ENCODE peak calls at places on chromosomes 3 and 15, in seven cellular contexts. One of them, this sample, is unnamed.

GRCh38 chr15:69117431-69117841 is 43.0 kb upstream of the GLCE start:
- DNase-seq in transverse colon: no peak
- DNase-seq in effector CD4-positive, alpha-beta T cell: no peak
- DNase-seq in LHCN-M2: peak
- DNase-seq in MCF 10A: peak
- DNase-seq in A549: no peak
- DNase-seq in body of pancreas: no peak
- DNase-seq in this sample: no peak

GRCh38 chr3:170040283-170040907 is 2.6 kb downstream of the GPR160 start:
- DNase-seq in effector CD4-positive, alpha-beta T cell: no peak
- DNase-seq in LHCN-M2: no peak
- DNase-seq in MCF 10A: no peak
- DNase-seq in body of pancreas: no peak
- DNase-seq in A549: no peak
- DNase-seq in transverse colon: no peak
- DNase-seq in this sample: no peak

GRCh38 chr15:75056036-75056435 is 32.6 kb downstream of the PPCDC start:
- DNase-seq in transverse colon: peak
- DNase-seq in effector CD4-positive, alpha-beta T cell: no peak
- DNase-seq in MCF 10A: no peak
- DNase-seq in A549: no peak
- DNase-seq in body of pancreas: no peak
- DNase-seq in LHCN-M2: no peak
- DNase-seq in this sample: no peak

GRCh38 chr15:75844629-75845390 is 1.6 kb downstream of the UBE2Q2 start:
- DNase-seq in effector CD4-positive, alpha-beta T cell: no peak
- DNase-seq in transverse colon: no peak
- DNase-seq in A549: no peak
- DNase-seq in LHCN-M2: no peak
- DNase-seq in body of pancreas: no peak
- DNase-seq in MCF 10A: no peak
- DNase-seq in this sample: no peak

GRCh38 chr3:195446359-195446758 is 3.5 kb upstream of the ACAP2 start:
- DNase-seq in A549: no peak
- DNase-seq in effector CD4-positive, alpha-beta T cell: no peak
- DNase-seq in transverse colon: no peak
- DNase-seq in LHCN-M2: no peak
- DNase-seq in MCF 10A: no peak
- DNase-seq in body of pancreas: peak
- DNase-seq in this sample: no peak

GRCh38 chr15:89054873-89055272 is 33.4 kb upstream of the ABHD2 start:
- DNase-seq in LHCN-M2: no peak
- DNase-seq in transverse colon: no peak
- DNase-seq in MCF 10A: no peak
- DNase-seq in A549: no peak
- DNase-seq in body of pancreas: no peak
- DNase-seq in effector CD4-positive, alpha-beta T cell: no peak
- DNase-seq in this sample: no peak

GRCh38 chr3:164174049-164174448 is 904.2 kb downstream of the SI start:
- DNase-seq in A549: no peak
- DNase-seq in body of pancreas: no peak
- DNase-seq in MCF 10A: no peak
- DNase-seq in effector CD4-positive, alpha-beta T cell: no peak
- DNase-seq in LHCN-M2: no peak
- DNase-seq in transverse colon: no peak
- DNase-seq in this sample: no peak

GRCh38 chr3:13111874-13112520 is 38.8 kb upstream of the IQSEC1 start:
- DNase-seq in effector CD4-positive, alpha-beta T cell: no peak
- DNase-seq in MCF 10A: no peak
- DNase-seq in A549: no peak
- DNase-seq in LHCN-M2: no peak
- DNase-seq in transverse colon: peak
- DNase-seq in body of pancreas: peak
- DNase-seq in this sample: no peak

GRCh38 chr3:112900088-112900487 is 53.4 kb upstream of the CD200R1L start:
- DNase-seq in effector CD4-positive, alpha-beta T cell: no peak
- DNase-seq in A549: no peak
- DNase-seq in MCF 10A: no peak
- DNase-seq in body of pancreas: no peak
- DNase-seq in transverse colon: no peak
- DNase-seq in LHCN-M2: no peak
- DNase-seq in this sample: no peak